ENCODE peak calls at places on chromosomes 7 and 10, in eight cellular contexts. One of them, this sample, is unnamed.
A peak's percentile ranks its signal among the peaks of the same experiment; 100 is the strongest.

GRCh38 chr7:43112941-43113621 is 634 bp downstream of the HECW1 start:
- DNase-seq in GM06990: peak; percentile 59
- DNase-seq in PC-3: peak; percentile 29
- DNase-seq in fibroblast of pulmonary artery: peak; percentile 60
- DNase-seq in upper lobe of right lung: peak; percentile 61
- DNase-seq in heart left ventricle: no peak
- DNase-seq in mesothelial cell of epicardium: peak; percentile 47
- DNase-seq in bronchial epithelial cell: no peak
- DNase-seq in this sample: no peak

GRCh38 chr10:28754930-28755718 is 77.8 kb downstream of the BAMBI start:
- DNase-seq in upper lobe of right lung: no peak
- DNase-seq in heart left ventricle: no peak
- DNase-seq in bronchial epithelial cell: peak; percentile 52
- DNase-seq in fibroblast of pulmonary artery: peak; percentile 23
- DNase-seq in PC-3: no peak
- DNase-seq in mesothelial cell of epicardium: no peak
- DNase-seq in GM06990: no peak
- DNase-seq in this sample: peak; percentile 16

GRCh38 chr7:29748286-29749099 is 57.8 kb upstream of the WIPF3 start:
- DNase-seq in GM06990: no peak
- DNase-seq in fibroblast of pulmonary artery: peak; percentile 75
- DNase-seq in mesothelial cell of epicardium: no peak
- DNase-seq in bronchial epithelial cell: peak; percentile 49
- DNase-seq in PC-3: peak; percentile 73
- DNase-seq in heart left ventricle: no peak
- DNase-seq in upper lobe of right lung: no peak
- DNase-seq in this sample: peak; percentile 4

GRCh38 chr7:24701232-24701898 is 55.9 kb downstream of the GSDME start:
- DNase-seq in fibroblast of pulmonary artery: peak; percentile 79
- DNase-seq in GM06990: no peak
- DNase-seq in PC-3: peak; percentile 95
- DNase-seq in upper lobe of right lung: no peak
- DNase-seq in mesothelial cell of epicardium: no peak
- DNase-seq in heart left ventricle: no peak
- DNase-seq in bronchial epithelial cell: peak; percentile 83
- DNase-seq in this sample: peak; percentile 92

GRCh38 chr10:128859738-128860386 is 607.2 kb upstream of the MGMT start:
- DNase-seq in mesothelial cell of epicardium: no peak
- DNase-seq in PC-3: peak; percentile 32
- DNase-seq in GM06990: no peak
- DNase-seq in fibroblast of pulmonary artery: peak; percentile 25
- DNase-seq in upper lobe of right lung: no peak
- DNase-seq in heart left ventricle: no peak
- DNase-seq in bronchial epithelial cell: no peak
- DNase-seq in this sample: no peak

GRCh38 chr10:54703086-54703485 is 97.9 kb downstream of the PCDH15 start:
- DNase-seq in upper lobe of right lung: no peak
- DNase-seq in PC-3: peak; percentile 45
- DNase-seq in GM06990: no peak
- DNase-seq in fibroblast of pulmonary artery: peak; percentile 3
- DNase-seq in bronchial epithelial cell: peak; percentile 5
- DNase-seq in heart left ventricle: no peak
- DNase-seq in mesothelial cell of epicardium: no peak
- DNase-seq in this sample: no peak

GRCh38 chr7:151410405-151411390 is 860 bp upstream of the WDR86 start:
- DNase-seq in fibroblast of pulmonary artery: no peak
- DNase-seq in GM06990: no peak
- DNase-seq in upper lobe of right lung: peak; percentile 64
- DNase-seq in PC-3: no peak
- DNase-seq in heart left ventricle: no peak
- DNase-seq in mesothelial cell of epicardium: no peak
- DNase-seq in bronchial epithelial cell: no peak
- DNase-seq in this sample: no peak

GRCh38 chr10:43109671-43110249 is 28.5 kb upstream of the CSGALNACT2 start:
- DNase-seq in heart left ventricle: no peak
- DNase-seq in PC-3: no peak
- DNase-seq in mesothelial cell of epicardium: no peak
- DNase-seq in bronchial epithelial cell: peak; percentile 2
- DNase-seq in upper lobe of right lung: no peak
- DNase-seq in GM06990: no peak
- DNase-seq in fibroblast of pulmonary artery: no peak
- DNase-seq in this sample: no peak

GRCh38 chr10:48658889-48659269 is 25.8 kb upstream of the WDFY4 start:
- DNase-seq in fibroblast of pulmonary artery: no peak
- DNase-seq in mesothelial cell of epicardium: no peak
- DNase-seq in upper lobe of right lung: no peak
- DNase-seq in heart left ventricle: no peak
- DNase-seq in bronchial epithelial cell: no peak
- DNase-seq in PC-3: no peak
- DNase-seq in GM06990: no peak
- DNase-seq in this sample: no peak

DNA sequence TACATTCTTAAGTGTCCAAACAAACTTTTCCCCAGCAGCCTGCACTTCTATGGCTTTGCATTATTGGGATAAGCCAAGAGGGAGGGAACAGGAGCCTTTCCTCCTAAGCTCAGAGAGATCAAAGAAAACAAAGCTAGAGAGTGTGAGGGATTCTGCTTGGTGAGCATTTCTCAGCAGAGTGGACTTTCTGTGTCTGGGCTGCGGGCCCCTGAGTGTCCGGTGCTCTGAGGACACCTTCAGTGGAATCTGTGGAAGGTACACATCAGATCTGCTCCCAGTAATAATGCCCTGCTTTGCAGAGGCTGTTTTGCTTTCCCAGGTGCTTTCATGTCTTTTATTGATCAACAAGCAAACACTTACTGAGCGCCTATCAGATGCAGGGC is 50.2 kb downstream of the KCNMA1 start:
- DNase-seq in mesothelial cell of epicardium: no peak
- DNase-seq in GM06990: no peak
- DNase-seq in fibroblast of pulmonary artery: no peak
- DNase-seq in heart left ventricle: no peak
- DNase-seq in PC-3: no peak
- DNase-seq in upper lobe of right lung: no peak
- DNase-seq in bronchial epithelial cell: no peak
- DNase-seq in this sample: no peak
- TF ChIP-seq CTCF in mesothelial cell of epicardium: no peak
- TF ChIP-seq CTCF in GM06990: no peak
- TF ChIP-seq CTCF in fibroblast of pulmonary artery: no peak
- TF ChIP-seq CTCF in heart left ventricle: no peak
- TF ChIP-seq CTCF in PC-3: no peak
- TF ChIP-seq CTCF in upper lobe of right lung: no peak
- TF ChIP-seq CTCF in bronchial epithelial cell: no peak
- TF ChIP-seq CTCF in this sample: no peak

DNA sequence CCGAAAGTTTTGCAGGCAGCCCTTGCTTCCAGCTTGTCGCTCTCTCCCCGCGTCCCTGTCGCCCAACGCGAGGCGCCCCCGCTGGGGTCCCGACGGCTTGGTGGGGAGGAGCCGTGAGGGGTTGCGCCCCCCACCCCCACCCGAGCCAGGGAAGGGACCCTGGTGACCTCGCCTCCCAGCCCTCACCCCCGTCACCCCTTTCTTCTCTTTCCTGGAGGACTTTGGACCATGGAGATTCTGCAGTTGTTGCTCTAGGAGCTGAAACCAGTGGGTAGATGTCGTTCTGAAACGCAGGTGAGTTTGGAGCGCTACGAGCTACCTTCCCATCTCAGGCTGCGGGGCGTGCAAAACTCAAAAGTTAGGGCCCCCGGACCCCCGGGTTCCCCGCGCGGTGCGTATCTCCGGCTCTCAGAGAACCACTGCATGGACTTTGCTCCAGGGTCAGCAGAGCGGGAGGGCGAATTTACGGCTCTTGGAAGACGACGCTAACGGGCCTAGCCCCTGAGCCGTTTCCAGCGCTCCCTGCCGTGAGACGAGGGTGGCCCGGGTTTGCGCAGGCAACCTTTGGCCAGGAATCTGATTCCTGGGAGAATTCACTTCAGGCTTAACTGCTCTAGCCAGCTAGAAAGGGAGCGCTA is 684 bp upstream of the ATXN7L1 start:
- DNase-seq in mesothelial cell of epicardium: no peak
- DNase-seq in upper lobe of right lung: peak; percentile 68
- DNase-seq in heart left ventricle: peak; percentile 39
- DNase-seq in PC-3: peak; percentile 77
- DNase-seq in fibroblast of pulmonary artery: peak; percentile 58
- DNase-seq in bronchial epithelial cell: peak; percentile 19
- DNase-seq in GM06990: no peak
- DNase-seq in this sample: no peak
- TF ChIP-seq CTCF in mesothelial cell of epicardium: peak; percentile 7
- TF ChIP-seq CTCF in upper lobe of right lung: no peak
- TF ChIP-seq CTCF in heart left ventricle: no peak
- TF ChIP-seq CTCF in PC-3: peak; percentile 31
- TF ChIP-seq CTCF in fibroblast of pulmonary artery: peak; percentile 14
- TF ChIP-seq CTCF in bronchial epithelial cell: peak; percentile 1
- TF ChIP-seq CTCF in GM06990: no peak
- TF ChIP-seq CTCF in this sample: peak; percentile 31

GRCh38 chr7:116524609-116525297 is at the start of gene CAV1:
- DNase-seq in GM06990: peak; percentile 48
- DNase-seq in heart left ventricle: peak; percentile 94
- DNase-seq in fibroblast of pulmonary artery: peak; percentile 92
- DNase-seq in mesothelial cell of epicardium: peak; percentile 20
- DNase-seq in PC-3: peak; percentile 93
- DNase-seq in upper lobe of right lung: peak; percentile 89
- DNase-seq in bronchial epithelial cell: peak; percentile 95
- DNase-seq in this sample: peak; percentile 81
- TF ChIP-seq CTCF in GM06990: peak; percentile 20
- TF ChIP-seq CTCF in heart left ventricle: peak; percentile 4
- TF ChIP-seq CTCF in fibroblast of pulmonary artery: peak; percentile 19
- TF ChIP-seq CTCF in mesothelial cell of epicardium: no peak
- TF ChIP-seq CTCF in PC-3: no peak
- TF ChIP-seq CTCF in upper lobe of right lung: peak; percentile 25
- TF ChIP-seq CTCF in bronchial epithelial cell: peak; percentile 30
- TF ChIP-seq CTCF in this sample: peak; percentile 23

DNA sequence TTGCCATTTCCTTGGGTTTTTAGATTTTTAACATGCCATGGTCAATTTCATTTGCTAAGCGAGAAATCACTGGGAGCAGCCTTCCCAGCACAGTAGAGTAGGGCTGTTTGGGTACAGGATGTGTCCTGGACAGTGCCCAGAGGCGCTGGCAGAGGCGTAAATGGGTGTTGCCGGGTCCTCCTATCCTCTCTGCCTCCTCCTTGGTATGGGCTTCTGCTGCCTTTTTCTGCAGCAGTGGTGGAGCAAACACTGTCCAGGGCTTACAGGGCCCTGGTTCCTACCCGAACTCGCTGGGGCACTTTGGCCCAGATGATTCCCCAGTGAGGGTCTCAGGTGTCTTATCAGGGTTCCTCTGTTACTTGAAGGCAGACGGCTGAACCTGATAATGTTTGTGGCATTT is 298.4 kb downstream of the RPS24 start:
- DNase-seq in fibroblast of pulmonary artery: no peak
- DNase-seq in PC-3: no peak
- DNase-seq in mesothelial cell of epicardium: no peak
- DNase-seq in upper lobe of right lung: no peak
- DNase-seq in GM06990: no peak
- DNase-seq in bronchial epithelial cell: no peak
- DNase-seq in heart left ventricle: no peak
- DNase-seq in this sample: no peak
- TF ChIP-seq CTCF in fibroblast of pulmonary artery: no peak
- TF ChIP-seq CTCF in PC-3: no peak
- TF ChIP-seq CTCF in mesothelial cell of epicardium: no peak
- TF ChIP-seq CTCF in upper lobe of right lung: no peak
- TF ChIP-seq CTCF in GM06990: no peak
- TF ChIP-seq CTCF in bronchial epithelial cell: no peak
- TF ChIP-seq CTCF in heart left ventricle: no peak
- TF ChIP-seq CTCF in this sample: no peak